ENCODE peak calls at places on chromosome 21, in ten cellular contexts. A, K, N, C, X, P, Z, D, R and F are unnamed samples.

GRCh38 chr21:25709684-25710265 is 24.9 kb downstream of the ATP5PF start:
- DNase-seq in N (no peak), P (no peak), A (no peak), D (no peak), Z (no peak), X (no peak), K (no peak), C (no peak), R (no peak), F (no peak)

GRCh38 chr21:34824314-34824713 is 155.5 kb downstream of the CLIC6 start:
- DNase-seq in D (no peak), A (no peak), K (no peak), C (no peak), X (no peak), Z (no peak), P (no peak), N (no peak), R (no peak), F (no peak)

GRCh38 chr21:43970551-43970950 is 41.6 kb upstream of the TRAPPC10 start:
- DNase-seq in D (no peak), N (no peak), X (no peak), Z (no peak), A (no peak), R (no peak), P (no peak), C (no peak), K (no peak), F (no peak)

GRCh38 chr21:27954806-27955205 is 987.9 kb upstream of the ADAMTS5 start:
- DNase-seq in C (peak), X (peak), A (no peak), K (no peak), N (no peak), P (no peak), D (no peak), Z (no peak), R (no peak), F (no peak)

GRCh38 chr21:34133392-34133791 is 60.0 kb downstream of the MRPS6 start:
- DNase-seq in P (no peak), D (no peak), C (no peak), Z (no peak), A (no peak), X (no peak), K (no peak), R (no peak), N (no peak), F (no peak)

GRCh38 chr21:43771698-43772367 is 4.3 kb downstream of the CSTB start:
- DNase-seq in R (no peak), P (no peak), K (no peak), D (no peak), X (peak), Z (no peak), C (no peak), N (no peak), A (no peak), F (no peak)

GRCh38 chr21:21898801-21899200 is 900.6 kb downstream of the NCAM2 start:
- DNase-seq in P (no peak), C (peak), N (no peak), A (no peak), K (no peak), D (no peak), X (no peak), Z (no peak), R (no peak), F (no peak)

GRCh38 chr21:25658427-25658980 is 19.4 kb downstream of the JAM2 start:
- DNase-seq in A (no peak), P (no peak), X (no peak), Z (no peak), K (no peak), C (no peak), N (no peak), D (no peak), R (no peak), F (no peak)

GRCh38 chr21:43287111-43287973 is 118.5 kb downstream of the CRYAA start:
- DNase-seq in Z (no peak), X (no peak), P (no peak), R (no peak), C (no peak), N (no peak), K (peak), D (no peak), A (peak), F (no peak)

GRCh38 chr21:36288651-36289243 is 31.2 kb upstream of the MORC3 start:
- DNase-seq in R (no peak), D (no peak), Z (no peak), X (no peak), P (no peak), A (no peak), C (peak), N (no peak), K (no peak), F (no peak)

GRCh38 chr21:46633561-46633960 is 1.9 kb upstream of the PRMT2 start:
- DNase-seq in Z (no peak), R (peak), A (no peak), C (no peak), D (no peak), P (no peak), K (no peak), N (no peak), X (no peak), F (no peak)

GRCh38 chr21:42356036-42356435 is 5.2 kb upstream of the TFF2 start:
- DNase-seq in A (no peak), D (no peak), N (no peak), C (no peak), Z (no peak), R (no peak), P (no peak), X (no peak), K (no peak), F (no peak)

GRCh38 chr21:27225142-27225541 is 258.3 kb upstream of the ADAMTS5 start:
- DNase-seq in Z (no peak), A (no peak), R (no peak), P (no peak), X (no peak), N (no peak), C (peak), D (no peak), K (no peak), F (no peak)

GRCh38 chr21:14736162-14736561 is 190.0 kb upstream of the SAMSN1 start:
- DNase-seq in C (no peak), Z (no peak), R (peak), K (no peak), D (no peak), X (no peak), A (no peak), P (no peak), N (peak), F (no peak)

GRCh38 chr21:37927711-37928110 is 11.5 kb upstream of the KCNJ6 start:
- DNase-seq in C (peak), A (no peak), R (no peak), N (no peak), X (no peak), D (no peak), Z (no peak), K (no peak), P (no peak), F (no peak)

GRCh38 chr21:35139382-35139715 is 90.2 kb upstream of the RUNX1 start:
- DNase-seq in R (no peak), X (no peak), A (no peak), Z (no peak), D (no peak), K (no peak), C (no peak), N (peak), P (no peak), F (no peak)

GRCh38 chr21:46264690-46265144 is 20.7 kb downstream of the MCM3AP start:
- DNase-seq in D (no peak), R (no peak), A (no peak), K (no peak), C (no peak), Z (no peak), X (no peak), P (no peak), N (no peak), F (no peak)

GRCh38 chr21:44337428-44337827 is 1.8 kb downstream of the CFAP410 start:
- DNase-seq in N (no peak), P (no peak), K (no peak), X (no peak), D (no peak), R (no peak), Z (no peak), A (no peak), C (no peak), F (no peak)

GRCh38 chr21:46122758-46123683 is 25.1 kb downstream of the COL6A2 start:
- DNase-seq in N (no peak), D (no peak), K (peak), P (no peak), X (no peak), A (no peak), C (no peak), Z (peak), R (no peak), F (no peak)

GRCh38 chr21:46099476-46099875 is 1.6 kb downstream of the COL6A2 start:
- DNase-seq in N (no peak), R (no peak), A (no peak), P (peak), Z (peak), X (no peak), C (peak), D (no peak), K (peak), F (no peak)

GRCh38 chr21:16117851-16118592 is 388.2 kb downstream of the USP25 start:
- DNase-seq in K (no peak), A (no peak), X (no peak), P (no peak), C (peak), N (no peak), R (no peak), D (no peak), Z (no peak), F (no peak)

GRCh38 chr21:40640427-40640826 is 206.5 kb downstream of the DSCAM start:
- DNase-seq in P (no peak), Z (no peak), R (no peak), D (no peak), K (no peak), C (no peak), X (no peak), N (no peak), A (no peak), F (no peak)

GRCh38 chr21:41749286-41749685 is 17.6 kb downstream of the RIPK4 start:
- DNase-seq in K (no peak), P (no peak), X (no peak), C (no peak), R (no peak), Z (peak), N (no peak), D (no peak), A (no peak), F (no peak)

GRCh38 chr21:43343992-43344886 is 82.7 kb downstream of the SIK1 start:
- DNase-seq in D (no peak), N (no peak), R (no peak), X (no peak), P (no peak), C (no peak), A (no peak), K (no peak), Z (no peak), F (peak)

GRCh38 chr21:41064951-41065350 is 103.0 kb upstream of the BACE2 start:
- DNase-seq in D (no peak), C (no peak), Z (no peak), A (no peak), X (no peak), N (no peak), P (no peak), K (no peak), R (no peak), F (no peak)

GRCh38 chr21:42525676-42526378 is 12.2 kb downstream of the SLC37A1 start:
- DNase-seq in K (no peak), X (no peak), D (no peak), Z (no peak), N (no peak), C (no peak), A (no peak), R (no peak), P (no peak), F (no peak)

GRCh38 chr21:35469446-35469845 is 420.3 kb upstream of the RUNX1 start:
- DNase-seq in P (no peak), R (no peak), K (no peak), D (no peak), A (no peak), N (no peak), X (no peak), C (no peak), Z (no peak), F (no peak)

GRCh38 chr21:43025636-43026180 is 49.9 kb downstream of the CBS start:
- DNase-seq in Z (no peak), R (no peak), N (no peak), K (no peak), X (peak), D (no peak), P (no peak), A (no peak), C (peak), F (no peak)